ENCODE peak calls at places on chromosomes 1 and 21, in five cellular contexts. One of them, this sample, is unnamed.

GRCh38 chr1:242129103-242129502 is 130.2 kb upstream of the MAP1LC3C start:
- ATAC-seq in GM12878: peak; percentile 78
- ATAC-seq in upper lobe of left lung: no peak
- ATAC-seq in HepG2: peak; percentile 71
- ATAC-seq in K562: peak; percentile 92
- ATAC-seq in this sample: no peak

GRCh38 chr21:32070693-32071330 is 198.0 kb downstream of the HUNK start:
- ATAC-seq in GM12878: no peak
- ATAC-seq in upper lobe of left lung: no peak
- ATAC-seq in HepG2: no peak
- ATAC-seq in K562: peak; percentile 47
- ATAC-seq in this sample: no peak

GRCh38 chr1:10830961-10831669 is 34.7 kb upstream of the CASZ1 start:
- ATAC-seq in GM12878: no peak
- ATAC-seq in upper lobe of left lung: no peak
- ATAC-seq in HepG2: no peak
- ATAC-seq in K562: no peak
- ATAC-seq in this sample: no peak

GRCh38 chr1:219945795-219946194 is 17.4 kb upstream of the SLC30A10 start:
- ATAC-seq in GM12878: peak; percentile 50
- ATAC-seq in upper lobe of left lung: no peak
- ATAC-seq in HepG2: no peak
- ATAC-seq in K562: peak; percentile 27
- ATAC-seq in this sample: no peak

GRCh38 chr1:53987880-53988279 is 30.1 kb downstream of the LDLRAD1 start:
- ATAC-seq in GM12878: peak; percentile 54
- ATAC-seq in upper lobe of left lung: no peak
- ATAC-seq in HepG2: no peak
- ATAC-seq in K562: no peak
- ATAC-seq in this sample: no peak

GRCh38 chr1:18128298-18128697 is 20.7 kb downstream of the IGSF21 start:
- ATAC-seq in GM12878: no peak
- ATAC-seq in upper lobe of left lung: no peak
- ATAC-seq in HepG2: peak; percentile 97
- ATAC-seq in K562: no peak
- ATAC-seq in this sample: no peak

GRCh38 chr21:43812139-43812821 is 22.9 kb downstream of the RRP1 start:
- ATAC-seq in GM12878: no peak
- ATAC-seq in upper lobe of left lung: peak; percentile 38
- ATAC-seq in HepG2: no peak
- ATAC-seq in K562: no peak
- ATAC-seq in this sample: no peak

GRCh38 chr1:154840557-154841176 is 29.4 kb downstream of the KCNN3 start:
- ATAC-seq in GM12878: no peak
- ATAC-seq in upper lobe of left lung: no peak
- ATAC-seq in HepG2: peak; percentile 27
- ATAC-seq in K562: peak; percentile 21
- ATAC-seq in this sample: no peak

GRCh38 chr1:13794231-13795187 is 94.5 kb downstream of the PRDM2 start:
- ATAC-seq in GM12878: peak; percentile 28
- ATAC-seq in upper lobe of left lung: no peak
- ATAC-seq in HepG2: no peak
- ATAC-seq in K562: no peak
- ATAC-seq in this sample: no peak

GRCh38 chr1:112524986-112525385 is 16.2 kb downstream of the WNT2B start:
- ATAC-seq in GM12878: no peak
- ATAC-seq in upper lobe of left lung: no peak
- ATAC-seq in HepG2: no peak
- ATAC-seq in K562: no peak
- ATAC-seq in this sample: no peak

GRCh38 chr1:169676001-169676400 is 35.4 kb downstream of the SELL start:
- ATAC-seq in GM12878: no peak
- ATAC-seq in upper lobe of left lung: no peak
- ATAC-seq in HepG2: no peak
- ATAC-seq in K562: no peak
- ATAC-seq in this sample: no peak

GRCh38 chr21:30831194-30831765 is 1.7 kb upstream of the KRTAP7-1 start:
- ATAC-seq in GM12878: no peak
- ATAC-seq in upper lobe of left lung: no peak
- ATAC-seq in HepG2: no peak
- ATAC-seq in K562: peak; percentile 47
- ATAC-seq in this sample: no peak

GRCh38 chr1:162703708-162704107 is 71.4 kb downstream of the DDR2 start:
- ATAC-seq in GM12878: no peak
- ATAC-seq in upper lobe of left lung: no peak
- ATAC-seq in HepG2: no peak
- ATAC-seq in K562: no peak
- ATAC-seq in this sample: peak; percentile 63

GRCh38 chr1:109183339-109183738 is 30.4 kb upstream of the SARS1 start:
- ATAC-seq in GM12878: no peak
- ATAC-seq in upper lobe of left lung: no peak
- ATAC-seq in HepG2: no peak
- ATAC-seq in K562: no peak
- ATAC-seq in this sample: no peak

GRCh38 chr1:218547901-218548730 is 203.0 kb downstream of the TGFB2 start:
- ATAC-seq in GM12878: no peak
- ATAC-seq in upper lobe of left lung: no peak
- ATAC-seq in HepG2: no peak
- ATAC-seq in K562: no peak
- ATAC-seq in this sample: no peak

GRCh38 chr1:24714859-24715520 is 30.3 kb upstream of the CLIC4 start:
- ATAC-seq in GM12878: no peak
- ATAC-seq in upper lobe of left lung: no peak
- ATAC-seq in HepG2: peak; percentile 42
- ATAC-seq in K562: no peak
- ATAC-seq in this sample: no peak

GRCh38 chr1:15848929-15849774 is 1.6 kb downstream of the SPEN start:
- ATAC-seq in GM12878: peak; percentile 34
- ATAC-seq in upper lobe of left lung: peak; percentile 81
- ATAC-seq in HepG2: peak; percentile 76
- ATAC-seq in K562: peak; percentile 52
- ATAC-seq in this sample: peak; percentile 13

GRCh38 chr1:26786437-26787380 is 1.0 kb upstream of the PIGV start:
- ATAC-seq in GM12878: peak; percentile 47
- ATAC-seq in upper lobe of left lung: peak; percentile 72
- ATAC-seq in HepG2: peak; percentile 52
- ATAC-seq in K562: peak; percentile 79
- ATAC-seq in this sample: peak; percentile 57

GRCh38 chr1:26788515-26788785 is 700 bp downstream of the PIGV start:
- ATAC-seq in GM12878: no peak
- ATAC-seq in upper lobe of left lung: no peak
- ATAC-seq in HepG2: no peak
- ATAC-seq in K562: no peak
- ATAC-seq in this sample: no peak

GRCh38 chr1:26787381-26787705 is 407 bp upstream of the PIGV start:
- ATAC-seq in GM12878: peak; percentile 72
- ATAC-seq in upper lobe of left lung: peak; percentile 19
- ATAC-seq in HepG2: peak; percentile 26
- ATAC-seq in K562: peak; percentile 7
- ATAC-seq in this sample: peak; percentile 20

GRCh38 chr1:26788836-26789611 is 1.3 kb downstream of the PIGV start:
- ATAC-seq in GM12878: peak; percentile 43
- ATAC-seq in upper lobe of left lung: peak; percentile 88
- ATAC-seq in HepG2: peak; percentile 11
- ATAC-seq in K562: peak; percentile 41
- ATAC-seq in this sample: peak; percentile 44

GRCh38 chr1:26787706-26788514 is at the start of gene PIGV:
- ATAC-seq in GM12878: peak; percentile 78
- ATAC-seq in upper lobe of left lung: peak; percentile 92
- ATAC-seq in HepG2: peak; percentile 77
- ATAC-seq in K562: peak; percentile 76
- ATAC-seq in this sample: peak; percentile 87
- TF ChIP-seq EP300 in GM12878: no peak
- TF ChIP-seq EP300 in upper lobe of left lung: peak; percentile 4
- TF ChIP-seq EP300 in HepG2: no peak
- TF ChIP-seq EP300 in K562: no peak
- TF ChIP-seq EP300 in this sample: no peak

DNA sequence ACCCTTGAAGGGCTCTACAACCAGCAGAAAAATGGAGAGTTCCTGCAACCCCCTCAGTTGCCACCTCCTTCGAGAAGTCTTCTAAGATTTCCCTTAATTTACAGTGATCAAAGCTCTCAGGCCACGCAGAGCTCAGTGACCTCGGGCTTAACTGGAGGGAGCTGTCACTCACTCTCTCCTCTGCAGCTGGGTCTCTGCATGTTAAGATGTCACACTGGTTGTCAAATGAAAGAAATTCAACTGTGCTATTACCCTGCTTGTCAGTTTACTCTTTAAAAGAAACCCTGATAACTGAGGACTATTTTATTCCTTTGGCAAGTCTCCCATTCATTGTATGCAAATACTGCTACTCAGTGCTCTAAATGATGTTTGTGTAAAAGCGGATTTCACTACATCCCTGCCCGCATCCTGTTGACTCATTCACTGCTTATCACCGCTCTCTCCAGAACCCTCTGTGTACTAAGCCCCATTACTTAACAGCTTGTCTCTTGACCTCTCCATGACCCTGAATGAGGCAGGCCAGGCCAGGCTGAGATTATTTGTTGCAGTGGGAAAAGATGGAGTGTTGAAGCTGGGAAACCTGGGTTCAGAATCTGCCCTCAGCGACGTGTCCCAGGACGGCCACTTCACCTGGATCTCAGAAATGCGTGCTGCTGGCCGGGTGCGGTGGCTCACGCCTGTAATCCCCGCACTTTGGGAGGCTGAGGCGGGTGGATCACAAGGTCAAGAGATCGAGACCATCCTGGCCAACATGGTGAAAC is 13.7 kb downstream of the DHRS3 start:
- ATAC-seq in GM12878: peak; percentile 84
- ATAC-seq in upper lobe of left lung: peak; percentile 88
- ATAC-seq in HepG2: peak; percentile 66
- ATAC-seq in K562: peak; percentile 91
- ATAC-seq in this sample: peak; percentile 78
- H3K4me1 ChIP-seq in GM12878: no peaks in the 10 kb centered on the region
- H3K4me1 ChIP-seq in upper lobe of left lung: peaks cover 57% of the 10 kb centered on the region
- H3K4me1 ChIP-seq in HepG2: peaks cover 96% of the 10 kb centered on the region
- H3K4me1 ChIP-seq in K562: peaks cover 43% of the 10 kb centered on the region
- H3K4me1 ChIP-seq in this sample: peaks cover 73% of the 10 kb centered on the region

GRCh38 chr1:244236721-244237120 is 185.6 kb downstream of the ZBTB18 start:
- ATAC-seq in GM12878: no peak
- ATAC-seq in upper lobe of left lung: no peak
- ATAC-seq in HepG2: no peak
- ATAC-seq in K562: no peak
- ATAC-seq in this sample: no peak

GRCh38 chr1:244237445-244237844 is 186.4 kb downstream of the ZBTB18 start:
- ATAC-seq in GM12878: no peak
- ATAC-seq in upper lobe of left lung: no peak
- ATAC-seq in HepG2: no peak
- ATAC-seq in K562: no peak
- ATAC-seq in this sample: no peak

GRCh38 chr1:244239261-244239770 is 188.2 kb downstream of the ZBTB18 start:
- ATAC-seq in GM12878: peak; percentile 63
- ATAC-seq in upper lobe of left lung: no peak
- ATAC-seq in HepG2: no peak
- ATAC-seq in K562: no peak
- ATAC-seq in this sample: no peak

GRCh38 chr1:244234009-244234643 is 183.0 kb downstream of the ZBTB18 start:
- ATAC-seq in GM12878: peak; percentile 61
- ATAC-seq in upper lobe of left lung: no peak
- ATAC-seq in HepG2: no peak
- ATAC-seq in K562: peak; percentile 71
- ATAC-seq in this sample: no peak

GRCh38 chr1:244236101-244236500 is 185.0 kb downstream of the ZBTB18 start:
- ATAC-seq in GM12878: no peak
- ATAC-seq in upper lobe of left lung: no peak
- ATAC-seq in HepG2: no peak
- ATAC-seq in K562: no peak
- ATAC-seq in this sample: no peak
- TF ChIP-seq POLR2AphosphoS5 in GM12878: no peak
- TF ChIP-seq POLR2AphosphoS5 in upper lobe of left lung: no peak
- TF ChIP-seq POLR2AphosphoS5 in HepG2: no peak
- TF ChIP-seq POLR2AphosphoS5 in K562: no peak
- TF ChIP-seq POLR2AphosphoS5 in this sample: no peak

GRCh38 chr1:232531291-232531690 is 98.6 kb downstream of the SIPA1L2 start:
- ATAC-seq in GM12878: no peak
- ATAC-seq in upper lobe of left lung: no peak
- ATAC-seq in HepG2: no peak
- ATAC-seq in K562: no peak
- ATAC-seq in this sample: no peak

GRCh38 chr1:232528472-232529089 is 101.4 kb downstream of the SIPA1L2 start:
- ATAC-seq in GM12878: no peak
- ATAC-seq in upper lobe of left lung: no peak
- ATAC-seq in HepG2: no peak
- ATAC-seq in K562: no peak
- ATAC-seq in this sample: no peak

GRCh38 chr1:232533328-232533727 is 96.6 kb downstream of the SIPA1L2 start:
- ATAC-seq in GM12878: no peak
- ATAC-seq in upper lobe of left lung: no peak
- ATAC-seq in HepG2: no peak
- ATAC-seq in K562: no peak
- ATAC-seq in this sample: no peak

GRCh38 chr1:232532901-232533300 is 97.0 kb downstream of the SIPA1L2 start:
- ATAC-seq in GM12878: no peak
- ATAC-seq in upper lobe of left lung: no peak
- ATAC-seq in HepG2: no peak
- ATAC-seq in K562: no peak
- ATAC-seq in this sample: no peak

GRCh38 chr1:232529747-232530146 is 100.2 kb downstream of the SIPA1L2 start:
- ATAC-seq in GM12878: no peak
- ATAC-seq in upper lobe of left lung: no peak
- ATAC-seq in HepG2: no peak
- ATAC-seq in K562: no peak
- ATAC-seq in this sample: no peak
- TF ChIP-seq EP300 in GM12878: no peak
- TF ChIP-seq EP300 in upper lobe of left lung: no peak
- TF ChIP-seq EP300 in HepG2: no peak
- TF ChIP-seq EP300 in K562: no peak
- TF ChIP-seq EP300 in this sample: no peak